ENCODE peak calls at places on chromosomes 1 and 21, in four cellular contexts. One of them, this sample, is unnamed.

GRCh38 chr1:220687809-220688208 is 2.4 kb upstream of the C1orf115 start:
- DNase-seq in HS-27A: no peak
- DNase-seq in ovary: no peak
- DNase-seq in CD4-positive, alpha-beta memory T cell: no peak
- DNase-seq in this sample: no peak

GRCh38 chr1:174428033-174428432 is 19.7 kb upstream of the GPR52 start:
- DNase-seq in CD4-positive, alpha-beta memory T cell: no peak
- DNase-seq in ovary: no peak
- DNase-seq in HS-27A: no peak
- DNase-seq in this sample: no peak

GRCh38 chr1:14782741-14783591 is 184.5 kb downstream of the KAZN start:
- DNase-seq in ovary: no peak
- DNase-seq in CD4-positive, alpha-beta memory T cell: no peak
- DNase-seq in HS-27A: no peak
- DNase-seq in this sample: peak; percentile 83

GRCh38 chr1:202034683-202035462 is 24.5 kb downstream of the ELF3 start:
- DNase-seq in HS-27A: peak; percentile 85
- DNase-seq in ovary: peak; percentile 70
- DNase-seq in CD4-positive, alpha-beta memory T cell: no peak
- DNase-seq in this sample: peak; percentile 49

GRCh38 chr21:16913010-16913409 is 599.8 kb upstream of the CXADR start:
- DNase-seq in ovary: no peak
- DNase-seq in HS-27A: no peak
- DNase-seq in CD4-positive, alpha-beta memory T cell: no peak
- DNase-seq in this sample: no peak

GRCh38 chr1:31105646-31106045 is 40.1 kb upstream of the PUM1 start:
- DNase-seq in CD4-positive, alpha-beta memory T cell: no peak
- DNase-seq in ovary: no peak
- DNase-seq in HS-27A: no peak
- DNase-seq in this sample: no peak

GRCh38 chr21:15749045-15749867 is 19.5 kb downstream of the USP25 start:
- DNase-seq in HS-27A: no peak
- DNase-seq in CD4-positive, alpha-beta memory T cell: no peak
- DNase-seq in ovary: no peak
- DNase-seq in this sample: no peak

GRCh38 chr1:173856903-173857302 is 10.9 kb downstream of the GAS5 start:
- DNase-seq in CD4-positive, alpha-beta memory T cell: no peak
- DNase-seq in HS-27A: no peak
- DNase-seq in ovary: no peak
- DNase-seq in this sample: no peak

GRCh38 chr1:918843-919242 is 4.9 kb upstream of the SAMD11 start:
- DNase-seq in HS-27A: no peak
- DNase-seq in ovary: no peak
- DNase-seq in CD4-positive, alpha-beta memory T cell: no peak
- DNase-seq in this sample: no peak